ENCODE peak calls at places on chromosomes 6 and 20, in nine cellular contexts. One of them, this sample, is unnamed.

GRCh38 chr6:22827760-22828159 is 258.4 kb downstream of the HDGFL1 start:
- DNase-seq in keratinocyte: no peak
- DNase-seq in HCT116: no peak
- DNase-seq in amniotic stem cell: no peak
- DNase-seq in effector memory CD4-positive, alpha-beta T cell: no peak
- DNase-seq in NCI-H774: no peak
- DNase-seq in caudate nucleus: no peak
- DNase-seq in cardiac fibroblast: no peak
- DNase-seq in activated naive CD8-positive, alpha-beta T cell treated with anti-CD3 and anti-CD28 coated beads, Interleukin-2, amount 50 U/mL, for 24 hours: no peak
- DNase-seq in this sample: no peak

GRCh38 chr20:42604998-42605970 is 584.4 kb downstream of the PTPRT start:
- DNase-seq in caudate nucleus: no peak
- DNase-seq in amniotic stem cell: no peak
- DNase-seq in effector memory CD4-positive, alpha-beta T cell: no peak
- DNase-seq in HCT116: no peak
- DNase-seq in cardiac fibroblast: no peak
- DNase-seq in keratinocyte: no peak
- DNase-seq in NCI-H774: no peak
- DNase-seq in activated naive CD8-positive, alpha-beta T cell treated with anti-CD3 and anti-CD28 coated beads, Interleukin-2, amount 50 U/mL, for 24 hours: no peak
- DNase-seq in this sample: no peak

GRCh38 chr20:51758978-51759544 is 9.1 kb downstream of the ATP9A start:
- DNase-seq in activated naive CD8-positive, alpha-beta T cell treated with anti-CD3 and anti-CD28 coated beads, Interleukin-2, amount 50 U/mL, for 24 hours: no peak
- DNase-seq in NCI-H774: no peak
- DNase-seq in caudate nucleus: peak
- DNase-seq in keratinocyte: no peak
- DNase-seq in amniotic stem cell: no peak
- DNase-seq in HCT116: no peak
- DNase-seq in effector memory CD4-positive, alpha-beta T cell: no peak
- DNase-seq in cardiac fibroblast: no peak
- DNase-seq in this sample: peak

GRCh38 chr6:37354526-37355384 is 972 bp downstream of the RNF8 start:
- DNase-seq in HCT116: no peak
- DNase-seq in keratinocyte: no peak
- DNase-seq in NCI-H774: no peak
- DNase-seq in caudate nucleus: peak
- DNase-seq in cardiac fibroblast: peak
- DNase-seq in effector memory CD4-positive, alpha-beta T cell: no peak
- DNase-seq in amniotic stem cell: no peak
- DNase-seq in activated naive CD8-positive, alpha-beta T cell treated with anti-CD3 and anti-CD28 coated beads, Interleukin-2, amount 50 U/mL, for 24 hours: peak
- DNase-seq in this sample: no peak

GRCh38 chr6:158080849-158081656 is 87.0 kb downstream of the SERAC1 start:
- DNase-seq in effector memory CD4-positive, alpha-beta T cell: no peak
- DNase-seq in HCT116: no peak
- DNase-seq in NCI-H774: no peak
- DNase-seq in keratinocyte: no peak
- DNase-seq in amniotic stem cell: no peak
- DNase-seq in activated naive CD8-positive, alpha-beta T cell treated with anti-CD3 and anti-CD28 coated beads, Interleukin-2, amount 50 U/mL, for 24 hours: no peak
- DNase-seq in caudate nucleus: no peak
- DNase-seq in cardiac fibroblast: no peak
- DNase-seq in this sample: no peak

GRCh38 chr20:47815416-47815806 is 30.1 kb upstream of the SULF2 start:
- DNase-seq in NCI-H774: no peak
- DNase-seq in caudate nucleus: no peak
- DNase-seq in activated naive CD8-positive, alpha-beta T cell treated with anti-CD3 and anti-CD28 coated beads, Interleukin-2, amount 50 U/mL, for 24 hours: no peak
- DNase-seq in amniotic stem cell: no peak
- DNase-seq in keratinocyte: no peak
- DNase-seq in effector memory CD4-positive, alpha-beta T cell: no peak
- DNase-seq in HCT116: no peak
- DNase-seq in cardiac fibroblast: no peak
- DNase-seq in this sample: no peak

GRCh38 chr6:102023977-102024657 is 630.6 kb downstream of the GRIK2 start:
- DNase-seq in HCT116: no peak
- DNase-seq in activated naive CD8-positive, alpha-beta T cell treated with anti-CD3 and anti-CD28 coated beads, Interleukin-2, amount 50 U/mL, for 24 hours: no peak
- DNase-seq in NCI-H774: no peak
- DNase-seq in caudate nucleus: no peak
- DNase-seq in cardiac fibroblast: no peak
- DNase-seq in effector memory CD4-positive, alpha-beta T cell: no peak
- DNase-seq in keratinocyte: no peak
- DNase-seq in amniotic stem cell: no peak
- DNase-seq in this sample: no peak

GRCh38 chr6:143549630-143550268 is 38.2 kb upstream of the FUCA2 start:
- DNase-seq in activated naive CD8-positive, alpha-beta T cell treated with anti-CD3 and anti-CD28 coated beads, Interleukin-2, amount 50 U/mL, for 24 hours: no peak
- DNase-seq in amniotic stem cell: no peak
- DNase-seq in cardiac fibroblast: no peak
- DNase-seq in NCI-H774: no peak
- DNase-seq in caudate nucleus: no peak
- DNase-seq in HCT116: no peak
- DNase-seq in keratinocyte: peak
- DNase-seq in effector memory CD4-positive, alpha-beta T cell: no peak
- DNase-seq in this sample: no peak

GRCh38 chr6:77834591-77834996 is 181.8 kb downstream of the MEI4 start:
- DNase-seq in effector memory CD4-positive, alpha-beta T cell: no peak
- DNase-seq in caudate nucleus: no peak
- DNase-seq in activated naive CD8-positive, alpha-beta T cell treated with anti-CD3 and anti-CD28 coated beads, Interleukin-2, amount 50 U/mL, for 24 hours: no peak
- DNase-seq in cardiac fibroblast: no peak
- DNase-seq in NCI-H774: no peak
- DNase-seq in keratinocyte: no peak
- DNase-seq in amniotic stem cell: no peak
- DNase-seq in HCT116: no peak
- DNase-seq in this sample: no peak

GRCh38 chr6:70520575-70520974 is 46.2 kb upstream of the SDHAF4 start:
- DNase-seq in keratinocyte: no peak
- DNase-seq in cardiac fibroblast: peak
- DNase-seq in NCI-H774: peak
- DNase-seq in caudate nucleus: no peak
- DNase-seq in HCT116: no peak
- DNase-seq in activated naive CD8-positive, alpha-beta T cell treated with anti-CD3 and anti-CD28 coated beads, Interleukin-2, amount 50 U/mL, for 24 hours: no peak
- DNase-seq in effector memory CD4-positive, alpha-beta T cell: no peak
- DNase-seq in amniotic stem cell: no peak
- DNase-seq in this sample: no peak

GRCh38 chr6:168088161-168089106 is 9.4 kb upstream of the FRMD1 start:
- DNase-seq in caudate nucleus: no peak
- DNase-seq in activated naive CD8-positive, alpha-beta T cell treated with anti-CD3 and anti-CD28 coated beads, Interleukin-2, amount 50 U/mL, for 24 hours: no peak
- DNase-seq in effector memory CD4-positive, alpha-beta T cell: no peak
- DNase-seq in cardiac fibroblast: no peak
- DNase-seq in NCI-H774: no peak
- DNase-seq in amniotic stem cell: no peak
- DNase-seq in keratinocyte: no peak
- DNase-seq in HCT116: no peak
- DNase-seq in this sample: no peak

GRCh38 chr6:108435391-108435790 is 125.3 kb upstream of the FOXO3 start:
- DNase-seq in HCT116: no peak
- DNase-seq in activated naive CD8-positive, alpha-beta T cell treated with anti-CD3 and anti-CD28 coated beads, Interleukin-2, amount 50 U/mL, for 24 hours: no peak
- DNase-seq in cardiac fibroblast: no peak
- DNase-seq in amniotic stem cell: no peak
- DNase-seq in caudate nucleus: no peak
- DNase-seq in NCI-H774: no peak
- DNase-seq in effector memory CD4-positive, alpha-beta T cell: no peak
- DNase-seq in keratinocyte: peak
- DNase-seq in this sample: no peak

GRCh38 chr6:87993331-87993730 is 54.3 kb upstream of the SPACA1 start:
- DNase-seq in amniotic stem cell: no peak
- DNase-seq in HCT116: no peak
- DNase-seq in NCI-H774: no peak
- DNase-seq in caudate nucleus: no peak
- DNase-seq in effector memory CD4-positive, alpha-beta T cell: no peak
- DNase-seq in activated naive CD8-positive, alpha-beta T cell treated with anti-CD3 and anti-CD28 coated beads, Interleukin-2, amount 50 U/mL, for 24 hours: no peak
- DNase-seq in keratinocyte: no peak
- DNase-seq in cardiac fibroblast: no peak
- DNase-seq in this sample: no peak

This sample was measured in amygdala.